ENCODE peak calls at places on chromosomes 1 and 21, in five cellular contexts. T is activated naive CD8-positive, alpha-beta T cell treated with anti-CD3 and anti-CD28 coated beads, Interleukin-2, amount 50 U/mL, for 24 hours; M is uterus; X is KBM-7; Z is tibial nerve. Q is an unnamed sample.

GRCh38 chr21:14073615-14074014 is 137.1 kb downstream of the LIPI start:
- DNase-seq in T (no peak), M (no peak), X (no peak), Z (no peak), Q (no peak)

GRCh38 chr1:59128239-59128736 is 168.6 kb upstream of the FGGY start:
- DNase-seq in T (no peak), M (no peak), X (no peak), Z (no peak), Q (no peak)

GRCh38 chr1:22639286-22639685 is 2.9 kb downstream of the C1QA start:
- DNase-seq in T (no peak), M (no peak), X (peak; percentile 40), Z (no peak), Q (no peak)

GRCh38 chr1:76075877-76076276 is 1.3 kb downstream of the ST6GALNAC3 start:
- DNase-seq in T (no peak), M (no peak), X (peak; percentile 67), Z (no peak), Q (peak; percentile 38)

GRCh38 chr1:154784924-154785531 is 85.1 kb downstream of the KCNN3 start:
- DNase-seq in T (peak; percentile 40), M (peak; percentile 59), X (no peak), Z (no peak), Q (peak; percentile 14)

GRCh38 chr1:150102986-150103385 is 35.4 kb downstream of the VPS45 start:
- DNase-seq in T (no peak), M (no peak), X (no peak), Z (no peak), Q (no peak)

GRCh38 chr1:37481289-37482003 is 7.1 kb downstream of the ZC3H12A start:
- DNase-seq in T (no peak), M (no peak), X (no peak), Z (no peak), Q (no peak)

GRCh38 chr1:48248356-48248755 is 25.8 kb downstream of the SLC5A9 start:
- DNase-seq in T (no peak), M (no peak), X (no peak), Z (no peak), Q (no peak)

GRCh38 chr1:93605812-93606512 is 75.7 kb downstream of the BCAR3 start:
- DNase-seq in T (no peak), M (peak; percentile 44), X (no peak), Z (no peak), Q (no peak)

GRCh38 chr1:177660188-177660587 is 309.7 kb downstream of the SEC16B start:
- DNase-seq in T (no peak), M (no peak), X (no peak), Z (no peak), Q (no peak)

GRCh38 chr1:91883470-91883869 is 2.5 kb downstream of the TGFBR3 start:
- DNase-seq in T (no peak), M (no peak), X (peak; percentile 28), Z (no peak), Q (peak; percentile 61)

GRCh38 chr1:192158181-192158580 is at the start of gene RGS18:
- DNase-seq in T (no peak), M (no peak), X (peak; percentile 87), Z (peak; percentile 30), Q (peak; percentile 64)

GRCh38 chr1:201059871-201060555 is 36.5 kb upstream of the KIF21B start:
- DNase-seq in T (no peak), M (no peak), X (no peak), Z (no peak), Q (peak; percentile 12)

GRCh38 chr1:155801149-155801548 is 55.9 kb downstream of the GON4L start:
- DNase-seq in T (no peak), M (no peak), X (no peak), Z (no peak), Q (no peak)

GRCh38 chr1:227938911-227939790 is 8.6 kb downstream of the WNT9A start:
- DNase-seq in T (no peak), M (peak; percentile 11), X (no peak), Z (no peak), Q (no peak)

GRCh38 chr1:221174598-221174997 is 295.4 kb downstream of the HLX start:
- DNase-seq in T (no peak), M (no peak), X (no peak), Z (no peak), Q (peak; percentile 43)

GRCh38 chr1:224707849-224708725 is 92.0 kb downstream of the CNIH3 start:
- DNase-seq in T (no peak), M (peak; percentile 45), X (no peak), Z (no peak), Q (no peak)

GRCh38 chr1:28037946-28038345 is 50.5 kb downstream of the EYA3 start:
- DNase-seq in T (no peak), M (no peak), X (no peak), Z (no peak), Q (no peak)

GRCh38 chr1:8252266-8252951 is 65.5 kb upstream of the SLC45A1 start:
- DNase-seq in T (no peak), M (no peak), X (no peak), Z (no peak), Q (no peak)

GRCh38 chr1:25642710-25643109 is 26.1 kb downstream of the MAN1C1 start:
- DNase-seq in T (peak; percentile 61), M (no peak), X (peak; percentile 90), Z (no peak), Q (peak; percentile 81)

GRCh38 chr21:26159869-26160268 is 10.7 kb downstream of the APP start:
- DNase-seq in T (no peak), M (no peak), X (no peak), Z (no peak), Q (no peak)

GRCh38 chr1:29590583-29591555 is 354.5 kb downstream of the PTPRU start:
- DNase-seq in T (no peak), M (no peak), X (no peak), Z (no peak), Q (no peak)

GRCh38 chr1:70405780-70406416 is 5.2 kb upstream of the CTH start:
- DNase-seq in T (no peak), M (no peak), X (no peak), Z (no peak), Q (no peak)

GRCh38 chr21:26519142-26519541 is 53.9 kb downstream of the CYYR1 start:
- DNase-seq in T (no peak), M (no peak), X (no peak), Z (no peak), Q (no peak)

GRCh38 chr1:8856689-8857412 is 21.6 kb downstream of the ENO1 start:
- DNase-seq in T (no peak), M (no peak), X (no peak), Z (no peak), Q (no peak)

GRCh38 chr1:234877761-234878160 is 250.9 kb downstream of the TOMM20 start:
- DNase-seq in T (no peak), M (no peak), X (no peak), Z (no peak), Q (no peak)

GRCh38 chr1:223195281-223195680 is 52.2 kb upstream of the TLR5 start:
- DNase-seq in T (no peak), M (no peak), X (no peak), Z (no peak), Q (no peak)

GRCh38 chr1:234866007-234866866 is 256.3 kb upstream of the IRF2BP2 start:
- DNase-seq in T (no peak), M (peak; percentile 71), X (no peak), Z (peak; percentile 69), Q (no peak)

GRCh38 chr1:247576514-247576913 is 11.6 kb upstream of the OR2G2 start:
- DNase-seq in T (no peak), M (no peak), X (peak; percentile 60), Z (no peak), Q (no peak)

GRCh38 chr21:38126677-38127271 is 130.0 kb upstream of the KCNJ15 start:
- DNase-seq in T (peak; percentile 63), M (no peak), X (peak; percentile 63), Z (peak; percentile 61), Q (peak; percentile 54)

GRCh38 chr1:209529233-209529632 is 54.3 kb upstream of the CAMK1G start:
- DNase-seq in T (no peak), M (no peak), X (no peak), Z (no peak), Q (no peak)

GRCh38 chr1:167711797-167712196 is 10.0 kb upstream of the MPZL1 start:
- DNase-seq in T (no peak), M (no peak), X (no peak), Z (peak; percentile 61), Q (no peak)

GRCh38 chr1:43464840-43465693 is 11.3 kb upstream of the HYI start:
- DNase-seq in T (no peak), M (no peak), X (no peak), Z (no peak), Q (peak; percentile 52)

GRCh38 chr1:154871374-154871773 is 1.3 kb upstream of the KCNN3 start:
- DNase-seq in T (no peak), M (peak; percentile 30), X (no peak), Z (no peak), Q (no peak)

GRCh38 chr1:25743164-25744139 is 56.5 kb upstream of the SELENON start:
- DNase-seq in T (no peak), M (peak; percentile 87), X (no peak), Z (peak; percentile 95), Q (no peak)

Q was measured in cardiac muscle cell.